ENCODE peak calls at places on chromosome 12, in eight cellular contexts. L is activated effector memory CD4-positive, alpha-beta T cell treated with anti-CD3 and anti-CD28 coated beads, Interleukin-2, amount 50 U/mL, for 16 hours; N is 8988T; K is mucosa of descending colon; Z is CD4-positive, alpha-beta memory T cell; U is cardiac fibroblast; I is stimulated activated CD4-positive, alpha-beta T cell treated with anti-CD3 and anti-CD28 coated beads, Interleukin-15, amount 100 ng/mL, for 24 hours; A is upper lobe of right lung. Y is an unnamed sample.

GRCh38 chr12:51381226-51382079 is 9.8 kb downstream of the GALNT6 start:
- DNase-seq in K (no peak), U (peak), L (no peak), N (no peak), Z (no peak), I (no peak), A (no peak), Y (no peak)

GRCh38 chr12:127343941-127344340 is 923.0 kb upstream of the TMEM132C start:
- DNase-seq in K (no peak), I (no peak), N (no peak), U (peak), Z (no peak), A (no peak), L (no peak), Y (no peak)

GRCh38 chr12:14962180-14962579 is 779 bp upstream of the ARHGDIB start:
- DNase-seq in K (no peak), I (no peak), A (no peak), L (no peak), U (peak), N (no peak), Z (no peak), Y (no peak)

GRCh38 chr12:122235741-122236140 is 9.9 kb upstream of the DIABLO start:
- DNase-seq in I (no peak), L (no peak), A (no peak), Z (no peak), N (no peak), K (no peak), U (no peak), Y (no peak)

GRCh38 chr12:52378091-52378490 is 7.4 kb downstream of the KRT84 start:
- DNase-seq in N (no peak), U (no peak), A (no peak), Z (no peak), L (no peak), I (no peak), K (no peak), Y (no peak)

GRCh38 chr12:51391047-51391837 is at the start of gene GALNT6:
- DNase-seq in Z (peak), K (peak), L (peak), I (peak), A (peak), N (peak), U (no peak), Y (peak)

GRCh38 chr12:78236264-78236663 is 405.6 kb downstream of the NAV3 start:
- DNase-seq in N (no peak), I (no peak), K (no peak), U (peak), L (no peak), A (no peak), Z (no peak), Y (no peak)

GRCh38 chr12:100345020-100345767 is 11.7 kb upstream of the SLC17A8 start:
- DNase-seq in K (no peak), Z (no peak), U (no peak), L (no peak), N (no peak), I (no peak), A (no peak), Y (no peak)

GRCh38 chr12:132534076-132534475 is 44.1 kb downstream of the FBRSL1 start:
- DNase-seq in L (no peak), K (no peak), I (no peak), N (no peak), U (no peak), Z (no peak), A (no peak), Y (no peak)

GRCh38 chr12:109833307-109834189 is at the start of gene TRPV4:
- DNase-seq in K (no peak), U (no peak), N (peak), I (no peak), L (no peak), A (peak), Z (no peak), Y (no peak)